ENCODE peak calls at places on chromosomes 1 and 21, in six cellular contexts. One of them, this sample, is unnamed.

GRCh38 chr1:109931189-109931672 is 20.6 kb downstream of the CSF1 start:
- DNase-seq in stimulated activated CD8-positive, alpha-beta memory T cell treated with anti-CD3 and anti-CD28 coated beads, Interleukin-7, amount 100 ng/mL, for 24 hours: no peak
- DNase-seq in nucleus accumbens: peak
- DNase-seq in occipital lobe: no peak
- DNase-seq in effector memory CD4-positive, alpha-beta T cell: no peak
- DNase-seq in Caki2: peak
- DNase-seq in this sample: peak

GRCh38 chr1:229019647-229020281 is 251.1 kb upstream of the RAB4A start:
- DNase-seq in stimulated activated CD8-positive, alpha-beta memory T cell treated with anti-CD3 and anti-CD28 coated beads, Interleukin-7, amount 100 ng/mL, for 24 hours: no peak
- DNase-seq in nucleus accumbens: no peak
- DNase-seq in occipital lobe: no peak
- DNase-seq in effector memory CD4-positive, alpha-beta T cell: no peak
- DNase-seq in Caki2: no peak
- DNase-seq in this sample: no peak

GRCh38 chr1:226569879-226570547 is 21.4 kb downstream of the STUM start:
- DNase-seq in stimulated activated CD8-positive, alpha-beta memory T cell treated with anti-CD3 and anti-CD28 coated beads, Interleukin-7, amount 100 ng/mL, for 24 hours: no peak
- DNase-seq in nucleus accumbens: no peak
- DNase-seq in occipital lobe: no peak
- DNase-seq in effector memory CD4-positive, alpha-beta T cell: no peak
- DNase-seq in Caki2: no peak
- DNase-seq in this sample: no peak

GRCh38 chr1:160024195-160024905 is 7.4 kb downstream of the PIGM start:
- DNase-seq in stimulated activated CD8-positive, alpha-beta memory T cell treated with anti-CD3 and anti-CD28 coated beads, Interleukin-7, amount 100 ng/mL, for 24 hours: no peak
- DNase-seq in nucleus accumbens: peak
- DNase-seq in occipital lobe: no peak
- DNase-seq in effector memory CD4-positive, alpha-beta T cell: no peak
- DNase-seq in Caki2: no peak
- DNase-seq in this sample: no peak

GRCh38 chr1:97999320-97999719 is 78.5 kb upstream of the DPYD start:
- DNase-seq in stimulated activated CD8-positive, alpha-beta memory T cell treated with anti-CD3 and anti-CD28 coated beads, Interleukin-7, amount 100 ng/mL, for 24 hours: no peak
- DNase-seq in nucleus accumbens: no peak
- DNase-seq in occipital lobe: no peak
- DNase-seq in effector memory CD4-positive, alpha-beta T cell: no peak
- DNase-seq in Caki2: no peak
- DNase-seq in this sample: no peak

GRCh38 chr1:184622136-184622823 is 132.4 kb downstream of the EDEM3 start:
- DNase-seq in stimulated activated CD8-positive, alpha-beta memory T cell treated with anti-CD3 and anti-CD28 coated beads, Interleukin-7, amount 100 ng/mL, for 24 hours: no peak
- DNase-seq in nucleus accumbens: no peak
- DNase-seq in occipital lobe: no peak
- DNase-seq in effector memory CD4-positive, alpha-beta T cell: no peak
- DNase-seq in Caki2: peak
- DNase-seq in this sample: no peak

GRCh38 chr21:44370027-44370735 is 16.8 kb downstream of the TRPM2 start:
- DNase-seq in stimulated activated CD8-positive, alpha-beta memory T cell treated with anti-CD3 and anti-CD28 coated beads, Interleukin-7, amount 100 ng/mL, for 24 hours: no peak
- DNase-seq in nucleus accumbens: no peak
- DNase-seq in occipital lobe: no peak
- DNase-seq in effector memory CD4-positive, alpha-beta T cell: no peak
- DNase-seq in Caki2: peak
- DNase-seq in this sample: peak

GRCh38 chr1:81894867-81895266 is 94.1 kb downstream of the ADGRL2 start:
- DNase-seq in stimulated activated CD8-positive, alpha-beta memory T cell treated with anti-CD3 and anti-CD28 coated beads, Interleukin-7, amount 100 ng/mL, for 24 hours: no peak
- DNase-seq in nucleus accumbens: no peak
- DNase-seq in occipital lobe: no peak
- DNase-seq in effector memory CD4-positive, alpha-beta T cell: no peak
- DNase-seq in Caki2: no peak
- DNase-seq in this sample: no peak

GRCh38 chr1:65317866-65318653 is 8.7 kb downstream of the DNAJC6 start:
- DNase-seq in stimulated activated CD8-positive, alpha-beta memory T cell treated with anti-CD3 and anti-CD28 coated beads, Interleukin-7, amount 100 ng/mL, for 24 hours: no peak
- DNase-seq in nucleus accumbens: no peak
- DNase-seq in occipital lobe: no peak
- DNase-seq in effector memory CD4-positive, alpha-beta T cell: no peak
- DNase-seq in Caki2: no peak
- DNase-seq in this sample: no peak

GRCh38 chr1:171652234-171652822 is at the start of gene MYOC:
- DNase-seq in stimulated activated CD8-positive, alpha-beta memory T cell treated with anti-CD3 and anti-CD28 coated beads, Interleukin-7, amount 100 ng/mL, for 24 hours: no peak
- DNase-seq in nucleus accumbens: no peak
- DNase-seq in occipital lobe: no peak
- DNase-seq in effector memory CD4-positive, alpha-beta T cell: no peak
- DNase-seq in Caki2: no peak
- DNase-seq in this sample: no peak

GRCh38 chr1:29628190-29628589 is 391.9 kb downstream of the PTPRU start:
- DNase-seq in stimulated activated CD8-positive, alpha-beta memory T cell treated with anti-CD3 and anti-CD28 coated beads, Interleukin-7, amount 100 ng/mL, for 24 hours: no peak
- DNase-seq in nucleus accumbens: no peak
- DNase-seq in occipital lobe: no peak
- DNase-seq in effector memory CD4-positive, alpha-beta T cell: no peak
- DNase-seq in Caki2: no peak
- DNase-seq in this sample: no peak